ENCODE peak calls at places on chromosomes 11 and 22, in nine cellular contexts. T, S, R, Z, W, H, Q, P and F are unnamed samples.

GRCh38 chr22:19986410-19987341 is 29.9 kb downstream of the ARVCF start:
- DNase-seq in W (peak; percentile 91), R (no peak), Z (peak; percentile 83), Q (peak; percentile 42), P (peak; percentile 77), S (no peak), H (peak; percentile 79), T (peak; percentile 89), F (peak; percentile 69)

GRCh38 chr11:2385156-2386151 is 8.3 kb downstream of the CD81 start:
- DNase-seq in S (no peak), T (no peak), Q (no peak), P (no peak), R (no peak), H (no peak), W (peak; percentile 90), Z (no peak), F (no peak)

GRCh38 chr11:105969756-105970155 is 52.3 kb downstream of the MSANTD4 start:
- DNase-seq in T (no peak), P (no peak), Z (no peak), R (no peak), H (no peak), Q (no peak), W (no peak), S (no peak), F (no peak)

GRCh38 chr11:126034026-126034822 is 28.4 kb downstream of the CDON start:
- DNase-seq in H (no peak), W (no peak), T (no peak), Z (no peak), R (no peak), P (peak; percentile 15), Q (no peak), S (no peak), F (no peak)

GRCh38 chr22:35783943-35784614 is 66.4 kb downstream of the APOL5 start:
- DNase-seq in H (no peak), S (no peak), T (no peak), W (no peak), Z (no peak), Q (no peak), R (no peak), P (no peak), F (no peak)

GRCh38 chr11:121351089-121351488 is 58.5 kb downstream of the SC5D start:
- DNase-seq in Z (no peak), W (no peak), P (no peak), R (no peak), H (no peak), S (no peak), Q (no peak), T (no peak), F (no peak)

GRCh38 chr22:17922925-17923898 is 101.1 kb downstream of the MICAL3 start:
- DNase-seq in R (no peak), W (no peak), P (peak; percentile 41), H (no peak), T (no peak), Q (no peak), S (no peak), Z (no peak), F (no peak)

GRCh38 chr11:11582261-11582701 is 39.5 kb downstream of the GALNT18 start:
- DNase-seq in Z (no peak), S (no peak), P (peak; percentile 62), R (no peak), W (no peak), T (no peak), Q (no peak), H (no peak), F (no peak)

GRCh38 chr11:73218106-73218829 is at the start of gene P2RY2:
- DNase-seq in W (peak; percentile 95), Z (peak; percentile 91), Q (peak; percentile 53), S (peak; percentile 15), P (peak; percentile 59), T (peak; percentile 73), H (peak; percentile 85), R (peak; percentile 32), F (peak; percentile 53)

GRCh38 chr11:10351768-10352641 is 47.1 kb downstream of the ADM start:
- DNase-seq in W (no peak), H (peak; percentile 53), S (peak; percentile 98), Z (peak; percentile 52), R (no peak), T (peak; percentile 90), Q (peak; percentile 89), P (peak; percentile 79), F (no peak)

GRCh38 chr11:118436639-118437045 is 350 bp downstream of the KMT2A start:
- DNase-seq in Z (peak; percentile 32), S (no peak), R (no peak), H (no peak), Q (no peak), P (no peak), W (peak; percentile 90), T (peak; percentile 60), F (no peak)

GRCh38 chr11:118434553-118435232 is 1.6 kb upstream of the KMT2A start:
- DNase-seq in Q (no peak), Z (peak; percentile 32), S (no peak), T (peak; percentile 67), W (peak; percentile 82), R (no peak), P (peak; percentile 58), H (no peak), F (peak; percentile 14)

GRCh38 chr11:118435893-118436624 is at the start of gene KMT2A:
- DNase-seq in T (peak; percentile 99), Z (peak; percentile 98), Q (peak; percentile 93), R (peak; percentile 90), S (peak; percentile 89), P (peak; percentile 98), H (peak; percentile 97), W (peak; percentile 96), F (peak; percentile 97)

GRCh38 chr11:118434123-118434552 is 2.2 kb upstream of the KMT2A start:
- DNase-seq in R (no peak), W (no peak), S (no peak), Z (no peak), P (no peak), H (no peak), T (no peak), Q (peak; percentile 32), F (no peak)

GRCh38 chr11:118435233-118435892 is 929 bp upstream of the KMT2A start:
- DNase-seq in Q (peak; percentile 75), W (peak; percentile 93), S (peak; percentile 73), P (peak; percentile 76), Z (peak; percentile 67), T (peak; percentile 72), H (peak; percentile 53), R (peak; percentile 18), F (peak; percentile 26)
- TF ChIP-seq POLR2AphosphoS5 in Q (peak; percentile 60), W (peak; percentile 58), S (peak; percentile 3), P (no peak), Z (no peak), T (no peak), H (no peak), R (no peak), F (no peak)

GRCh38 chr11:118176400-118177134 is at the start of gene SCN2B:
- DNase-seq in R (no peak), Z (no peak), T (no peak), W (no peak), P (no peak), S (no peak), Q (no peak), H (no peak), F (no peak)
- H3K4me3 ChIP-seq in R (no peak within 1 kb of the TSS), Z (peak within 1 kb of the TSS; percentile 16), T (peak within 1 kb of the TSS; percentile 45), W (no peak within 1 kb of the TSS), P (no peak within 1 kb of the TSS), S (peak within 1 kb of the TSS; percentile 74), Q (peak within 1 kb of the TSS; percentile 7), H (peak within 1 kb of the TSS; percentile 20), F (no peak within 1 kb of the TSS)

GRCh38 chr11:19087658-19088057 is 27.1 kb upstream of the MRGPRX2 start:
- DNase-seq in P (peak; percentile 97), W (no peak), H (no peak), R (no peak), Z (no peak), T (no peak), Q (no peak), S (no peak), F (no peak)
- H3K36me3 ChIP-seq in P (no peaks in the 10 kb centered on the region), W (no peaks in the 10 kb centered on the region), H (no peaks in the 10 kb centered on the region), R (no peaks in the 10 kb centered on the region), Z (no peaks in the 10 kb centered on the region), T (no peaks in the 10 kb centered on the region), Q (no peaks in the 10 kb centered on the region), S (no peaks in the 10 kb centered on the region), F (no peaks in the 10 kb centered on the region)

DNA sequence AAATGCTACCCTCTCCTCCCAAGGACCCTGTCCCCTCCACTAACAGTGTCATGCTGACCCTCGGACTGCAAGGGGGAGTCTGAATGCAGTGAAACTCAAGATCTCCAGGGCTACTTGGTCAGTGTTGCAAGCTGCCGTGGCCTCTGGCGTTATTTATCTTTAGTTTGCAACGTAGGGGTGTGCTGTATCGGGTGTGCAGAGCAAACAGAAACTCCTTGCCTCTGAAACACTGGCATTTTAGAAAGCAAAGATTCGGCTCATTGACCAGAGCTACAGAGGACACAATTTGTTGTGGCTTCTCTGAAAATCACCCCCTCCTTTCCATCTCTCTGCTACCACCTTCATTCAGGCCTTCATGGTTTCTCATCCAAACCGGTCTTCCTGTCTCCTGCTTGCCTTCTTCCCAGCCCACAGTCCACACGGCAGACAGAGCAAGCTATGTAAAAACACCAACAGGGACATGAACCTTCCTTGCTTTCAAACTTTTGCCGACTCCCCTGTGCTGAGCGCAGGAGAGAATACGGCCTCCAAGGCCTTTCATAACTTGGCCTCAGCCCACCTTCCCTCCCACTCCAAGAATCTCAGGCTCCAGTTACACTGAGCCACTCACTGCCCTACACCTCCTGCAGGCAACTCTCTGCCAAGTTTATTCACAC is 14.9 kb downstream of the FZD4 start:
- DNase-seq in W (no peak), R (no peak), P (peak; percentile 83), S (no peak), Z (peak; percentile 26), T (peak; percentile 85), H (peak; percentile 57), Q (peak; percentile 74), F (peak; percentile 32)
- TF ChIP-seq POLR2AphosphoS5 in W (no peak), R (no peak), P (peak; percentile 45), S (no peak), Z (no peak), T (peak; percentile 38), H (no peak), Q (no peak), F (no peak)